ENCODE peak calls at places on chromosomes 6 and 20, in four cellular contexts. X is spleen, G is cardiac fibroblast, F is astrocyte of the spinal cord. L is an unnamed sample.

GRCh38 chr20:40493551-40493950 is 195.5 kb downstream of the MAFB start:
- DNase-seq in F (peak; percentile 61), G (peak; percentile 69), X (no peak), L (no peak)

GRCh38 chr6:24840187-24840586 is 41.5 kb upstream of the ARMH2 start:
- DNase-seq in F (no peak), G (no peak), X (no peak), L (no peak)

GRCh38 chr20:19099586-19100555 is 112.6 kb upstream of the SLC24A3 start:
- DNase-seq in G (no peak), X (no peak), F (no peak), L (no peak)

GRCh38 chr6:154536255-154536654 is 25.8 kb upstream of the CNKSR3 start:
- DNase-seq in G (no peak), X (no peak), F (no peak), L (no peak)

GRCh38 chr6:170237999-170238740 is 52.7 kb downstream of the DLL1 start:
- DNase-seq in G (no peak), X (peak; percentile 52), F (no peak), L (no peak)

GRCh38 chr6:30219244-30219643 is 6.0 kb upstream of the TRIM26 start:
- DNase-seq in X (no peak), G (peak; percentile 68), F (peak; percentile 49), L (peak; percentile 64)

GRCh38 chr20:64038579-64039292 is 2.8 kb downstream of the C20orf204 start:
- DNase-seq in X (peak; percentile 97), F (peak; percentile 34), G (peak; percentile 65), L (peak; percentile 67)

GRCh38 chr6:46221221-46221793 is 50.5 kb upstream of the ENPP5 start:
- DNase-seq in F (peak; percentile 40), X (no peak), G (peak; percentile 60), L (peak; percentile 52)

GRCh38 chr6:151461673-151462072 is 9.7 kb upstream of the RMND1 start:
- DNase-seq in F (no peak), G (no peak), X (no peak), L (peak; percentile 16)

GRCh38 chr6:36195471-36196048 is 984 bp upstream of the BRPF3 start:
- DNase-seq in G (no peak), X (no peak), F (no peak), L (no peak)

GRCh38 chr6:130760006-130760405 is 67.2 kb upstream of the SMLR1 start:
- DNase-seq in F (peak; percentile 64), X (no peak), G (peak; percentile 65), L (peak; percentile 59)

GRCh38 chr20:47020231-47020630 is 125.6 kb downstream of the EYA2 start:
- DNase-seq in X (peak; percentile 2), G (no peak), F (peak; percentile 43), L (no peak)

DNA sequence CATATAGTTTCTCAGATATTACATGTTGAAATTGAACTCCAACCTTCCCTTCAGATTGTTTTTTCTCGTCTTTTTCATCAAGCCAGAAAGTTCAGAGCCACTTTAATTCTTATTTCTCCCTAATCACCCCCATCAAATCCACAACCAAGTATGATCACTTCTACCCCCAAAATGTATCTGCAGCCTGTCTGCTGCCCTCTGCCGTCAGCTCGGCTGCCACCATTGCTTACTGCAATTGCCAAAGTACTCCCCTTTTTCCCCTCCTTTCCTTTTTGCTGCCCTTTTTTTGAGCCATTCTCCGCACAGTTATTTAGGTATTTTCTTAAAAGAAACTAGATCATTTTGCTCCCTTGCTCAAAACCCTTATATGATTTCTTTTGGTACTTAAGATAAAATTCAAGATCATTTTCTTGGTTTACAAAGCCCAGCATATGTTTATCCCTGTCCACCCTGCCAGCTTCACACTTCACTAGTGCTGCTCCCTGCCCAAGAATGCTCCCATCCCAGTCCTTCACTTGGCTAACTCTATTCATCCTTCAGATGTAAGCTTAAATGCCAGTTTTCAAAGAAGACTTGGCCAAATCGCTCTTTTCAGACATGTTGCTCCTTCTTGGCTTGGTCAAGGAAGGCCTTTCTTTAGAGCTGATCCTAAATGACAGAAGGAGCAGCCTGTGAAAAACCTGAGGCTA is 63.6 kb downstream of the SH3BGRL2 start:
- DNase-seq in X (no peak), F (no peak), G (no peak), L (no peak)
- TF ChIP-seq CTCF in X (no peak), F (peak; percentile 37), G (peak; percentile 32), L (peak; percentile 39)

GRCh38 chr6:156773935-156774871 is 3.0 kb upstream of the ARID1B start:
- DNase-seq in F (no peak), G (peak; percentile 41), X (no peak), L (peak; percentile 56)
- H3K4me3 ChIP-seq in F (no peak overlapping the region), G (no peak overlapping the region), X (no peak overlapping the region), L (no peak overlapping the region)

GRCh38 chr6:40955181-40955550 is 83.9 kb downstream of the UNC5CL start:
- DNase-seq in G (no peak), X (no peak), F (no peak), L (no peak)
- TF ChIP-seq CTCF in G (no peak), X (no peak), F (no peak), L (no peak)

DNA sequence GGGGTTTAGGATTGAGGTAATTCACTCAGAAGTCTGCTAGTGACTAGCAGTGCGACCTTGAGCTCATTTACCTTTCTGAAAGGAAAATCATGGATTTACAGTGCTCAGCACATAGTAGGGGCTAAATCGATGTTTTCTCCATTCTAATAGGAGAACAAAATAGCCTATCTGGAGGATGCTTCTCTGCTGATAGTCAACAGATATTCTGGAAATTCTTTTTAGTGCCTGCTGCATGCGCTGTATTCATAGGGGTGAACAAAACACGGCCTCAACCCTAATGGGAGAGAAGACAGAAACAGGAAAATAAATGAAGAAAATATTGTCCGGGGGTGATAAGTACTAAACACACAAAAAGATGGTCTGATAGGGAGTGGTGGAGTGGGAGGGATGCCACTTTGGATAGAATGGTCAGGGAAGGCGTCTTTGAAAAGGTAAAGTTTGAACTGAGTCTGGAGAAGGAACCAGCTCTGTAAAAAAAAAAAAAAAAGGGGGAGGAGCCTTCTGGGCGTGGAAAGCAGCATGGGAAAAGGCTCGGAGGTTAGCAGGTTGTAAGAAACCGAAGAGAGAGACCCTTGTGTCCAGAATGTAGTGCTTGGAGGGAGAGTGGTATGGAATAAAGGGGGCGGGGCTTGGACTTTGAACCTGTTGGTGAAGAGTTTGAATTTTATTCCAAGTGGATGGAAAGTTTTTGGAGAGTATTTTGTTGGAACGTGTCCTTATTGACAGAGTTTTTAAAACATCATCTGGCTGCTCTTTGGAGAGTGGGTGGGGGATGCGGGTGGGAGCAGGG is 1.7 kb downstream of the CHMP4B start:
- DNase-seq in F (peak; percentile 21), G (peak; percentile 36), X (no peak), L (no peak)
- H3K4me3 ChIP-seq in F (peak overlapping the region; percentile 97), G (peak overlapping the region; percentile 96), X (peak overlapping the region; percentile 99), L (peak overlapping the region; percentile 72)

GRCh38 chr6:110341671-110342304 is 16.4 kb downstream of the METTL24 start:
- DNase-seq in G (peak; percentile 30), F (no peak), X (no peak), L (peak; percentile 53)
- TF ChIP-seq CTCF in G (peak; percentile 51), F (peak; percentile 34), X (no peak), L (peak; percentile 67)

GRCh38 chr20:13426870-13427269 is 205.8 kb downstream of the ISM1 start:
- DNase-seq in G (no peak), X (no peak), F (no peak), L (no peak)

GRCh38 chr20:13422637-13423036 is 201.6 kb downstream of the ISM1 start:
- DNase-seq in G (peak; percentile 22), F (no peak), X (no peak), L (no peak)

GRCh38 chr20:13424174-13424833 is 203.2 kb downstream of the ISM1 start:
- DNase-seq in F (no peak), G (no peak), X (no peak), L (no peak)

GRCh38 chr20:13423472-13424173 is 202.5 kb downstream of the ISM1 start:
- DNase-seq in G (no peak), X (no peak), F (no peak), L (no peak)

GRCh38 chr20:13425401-13425800 is 204.3 kb downstream of the ISM1 start:
- DNase-seq in G (no peak), F (no peak), X (no peak), L (no peak)
- H3K4me3 ChIP-seq in G (no peak overlapping the region), F (no peak overlapping the region), X (no peak overlapping the region), L (no peak overlapping the region)

L was measured in fibroblast of pulmonary artery.